ENCODE peak calls at places on chromosomes 1 and 21, in seven cellular contexts. G is aorta, O is A549, E is mesenchymal stem cell, X is heart right ventricle, F is neural progenitor cell, B is K562. Q is an unnamed sample. For H3K9me3, the result is how much of the 10 kb centered on the place peaks cover.

GRCh38 chr1:155038602-155039307 is 5.1 kb downstream of the DCST1 start:
- DNase-seq in G (no peak), B (no peak), F (no peak), O (no peak), X (no peak), E (peak), Q (no peak)

GRCh38 chr1:39791838-39792237 is 3.2 kb upstream of the BMP8B start:
- DNase-seq in X (no peak), F (no peak), B (no peak), E (no peak), G (no peak), O (no peak), Q (no peak)

GRCh38 chr1:236064674-236065508 is at the start of gene NID1:
- DNase-seq in O (peak), F (peak), G (peak), X (peak), E (peak), B (no peak), Q (peak)

GRCh38 chr1:28512058-28512611 is 6.3 kb downstream of the RCC1 start:
- DNase-seq in E (peak), G (no peak), O (no peak), B (no peak), X (no peak), F (no peak), Q (no peak)

GRCh38 chr1:80529546-80529945 is 1271.2 kb upstream of the ADGRL2 start:
- DNase-seq in F (no peak), E (no peak), B (no peak), X (no peak), G (no peak), O (no peak), Q (no peak)

GRCh38 chr1:10530281-10530740 is 55.6 kb downstream of the PEX14 start:
- DNase-seq in O (no peak), B (peak), X (no peak), G (no peak), E (peak), F (peak), Q (peak)

GRCh38 chr1:210321131-210321530 is 7.6 kb upstream of the HHAT start:
- DNase-seq in F (peak), O (no peak), B (no peak), E (no peak), G (no peak), X (no peak), Q (no peak)

GRCh38 chr1:55337801-55338447 is 122.8 kb upstream of the USP24 start:
- DNase-seq in X (no peak), F (peak), O (peak), E (peak), B (peak), G (no peak), Q (peak)

GRCh38 chr21:34113842-34114241 is 40.5 kb downstream of the MRPS6 start:
- DNase-seq in B (no peak), O (no peak), E (no peak), F (no peak), X (no peak), G (no peak), Q (no peak)

GRCh38 chr21:38300180-38300579 is 43.4 kb downstream of the KCNJ15 start:
- DNase-seq in F (no peak), B (no peak), X (no peak), E (peak), G (no peak), O (no peak), Q (no peak)

GRCh38 chr1:210358511-210359148 is 29.9 kb downstream of the HHAT start:
- DNase-seq in B (no peak), X (no peak), F (peak), E (no peak), O (no peak), G (no peak), Q (no peak)

GRCh38 chr1:245679796-245680195 is 525.0 kb downstream of the KIF26B start:
- DNase-seq in B (no peak), E (no peak), F (no peak), X (no peak), G (no peak), O (no peak), Q (no peak)

GRCh38 chr1:155131285-155131684 is 3.6 kb downstream of the EFNA1 start:
- DNase-seq in B (peak), F (no peak), O (no peak), G (no peak), X (no peak), E (no peak), Q (no peak)

DNA sequence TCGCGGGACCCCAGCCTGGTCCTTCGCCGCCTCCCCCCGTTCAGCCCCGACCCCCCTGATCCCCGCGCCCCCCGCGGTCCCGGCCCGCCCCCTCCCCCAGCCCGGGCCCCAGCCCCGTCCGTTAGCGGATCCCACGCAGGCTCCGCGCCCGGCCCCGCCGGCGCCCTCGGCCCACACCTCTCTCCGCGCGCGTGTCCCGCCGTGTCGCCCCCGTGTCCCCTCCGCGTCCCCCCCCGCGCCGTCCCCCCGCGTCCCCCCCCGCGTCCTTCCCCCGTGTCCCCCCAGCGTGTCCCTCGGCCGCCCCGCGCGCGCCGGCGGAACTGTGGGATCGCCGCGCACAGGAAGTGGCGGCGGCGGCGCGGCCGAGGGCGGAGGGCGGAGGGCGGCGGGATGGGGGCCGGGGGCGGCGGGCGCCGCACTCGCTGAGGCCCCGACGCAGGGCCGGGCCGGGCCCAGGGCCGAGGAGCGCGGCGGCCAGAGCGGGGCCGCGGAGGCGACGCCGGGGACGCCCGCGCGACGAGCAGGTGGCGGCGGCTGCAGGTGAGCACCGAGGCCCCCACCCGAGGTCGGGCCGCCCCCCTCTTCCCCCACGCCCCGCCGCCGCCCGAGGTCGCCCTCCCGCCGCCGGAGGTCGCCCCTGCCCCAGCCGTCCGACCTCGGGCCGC is at the start of gene AGPAT3:
- DNase-seq in O (no peak), F (peak), G (no peak), B (peak), E (no peak), X (no peak), Q (peak)
- H3K27ac ChIP-seq in O (peak), F (no peak), G (no peak), B (peak), E (peak), X (peak), Q (peak)

GRCh38 chr1:248752119-248752931 is 3.2 kb downstream of the LYPD8 start:
- DNase-seq in F (peak), E (no peak), G (no peak), B (no peak), X (no peak), O (no peak), Q (peak)

GRCh38 chr1:248753715-248754280 is 1.8 kb downstream of the LYPD8 start:
- DNase-seq in E (no peak), F (no peak), O (no peak), G (no peak), B (no peak), X (no peak), Q (no peak)

GRCh38 chr1:248752981-248753525 is 2.5 kb downstream of the LYPD8 start:
- DNase-seq in B (no peak), G (no peak), O (no peak), F (no peak), X (no peak), E (peak), Q (no peak)

GRCh38 chr1:248751635-248752034 is 3.9 kb downstream of the LYPD8 start:
- DNase-seq in G (no peak), B (no peak), O (no peak), F (no peak), E (no peak), X (no peak), Q (no peak)

GRCh38 chr1:248748211-248748610 is 7.3 kb downstream of the LYPD8 start:
- DNase-seq in E (no peak), F (no peak), O (no peak), X (no peak), G (no peak), B (no peak), Q (no peak)
- H3K9me3 ChIP-seq in E (under half), F (under half), O (under half), X (under half), G (under half), B (under half), Q (under half)

DNA sequence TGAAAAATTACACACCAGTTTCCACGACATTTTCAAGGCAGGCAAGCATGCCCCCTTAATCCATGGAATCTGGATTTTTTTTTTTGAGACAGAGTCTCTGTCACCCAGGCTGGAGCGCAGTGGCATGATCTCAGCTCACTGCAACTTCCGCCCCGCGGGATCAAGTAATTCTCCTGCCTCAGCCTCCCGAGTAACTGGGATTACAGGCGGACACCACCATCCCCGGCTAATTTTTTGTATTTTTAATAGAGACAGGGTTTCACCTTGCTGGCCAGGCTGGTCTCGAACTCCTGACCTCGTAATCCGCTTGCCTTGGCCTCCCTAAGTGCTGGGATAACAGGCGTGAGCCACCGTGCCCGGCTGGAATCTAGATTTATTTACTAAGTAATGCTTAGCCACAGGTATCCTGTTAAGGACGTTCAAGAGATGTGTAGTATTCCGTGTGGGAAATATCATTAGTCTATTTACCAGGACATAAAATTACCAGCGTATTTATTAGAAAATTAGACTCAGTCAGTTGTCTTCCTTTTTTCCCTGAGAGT is 2.5 kb downstream of the IFI44 start:
- DNase-seq in O (no peak), E (no peak), X (no peak), B (no peak), G (peak), F (no peak), Q (no peak)
- H3K4me3 ChIP-seq in O (no peak), E (peak), X (peak), B (no peak), G (no peak), F (no peak), Q (peak)

GRCh38 chr1:52601976-52602327 is 219 bp upstream of the GPX7 start:
- DNase-seq in E (no peak), B (no peak), G (no peak), O (no peak), F (no peak), X (no peak), Q (peak)
- H3K27ac ChIP-seq in E (no peak), B (no peak), G (peak), O (no peak), F (no peak), X (peak), Q (peak)

GRCh38 chr21:46003575-46004007 is 22.0 kb downstream of the COL6A1 start:
- DNase-seq in E (no peak), G (peak), B (no peak), O (no peak), F (no peak), X (no peak), Q (no peak)
- H3K9me3 ChIP-seq in E (under half), G (under half), B (under half), O (under half), F (under half), X (under half), Q (under half)

GRCh38 chr1:247376659-247377058 is 39.3 kb upstream of the NLRP3 start:
- DNase-seq in B (no peak), G (no peak), O (no peak), E (no peak), X (no peak), F (peak), Q (no peak)
- H3K4me3 ChIP-seq in B (no peak), G (no peak), O (no peak), E (no peak), X (no peak), F (peak), Q (no peak)

GRCh38 chr21:30326390-30326789 is 6.3 kb upstream of the KRTAP26-1 start:
- DNase-seq in F (no peak), G (no peak), B (no peak), O (no peak), X (no peak), E (no peak), Q (no peak)

GRCh38 chr21:30329203-30329868 is 8.2 kb downstream of the KRTAP27-1 start:
- DNase-seq in F (no peak), G (no peak), B (no peak), E (no peak), X (no peak), O (no peak), Q (no peak)
- H3K27ac ChIP-seq in F (no peak), G (no peak), B (no peak), E (peak), X (no peak), O (no peak), Q (no peak)

GRCh38 chr1:4485878-4486277 is 168.5 kb upstream of the AJAP1 start:
- DNase-seq in E (no peak), G (no peak), X (no peak), F (no peak), B (no peak), O (no peak), Q (no peak)
- H3K9me3 ChIP-seq in E (under half), G (under half), X (under half), F (under half), B (under half), O (under half), Q (under half)

DNA sequence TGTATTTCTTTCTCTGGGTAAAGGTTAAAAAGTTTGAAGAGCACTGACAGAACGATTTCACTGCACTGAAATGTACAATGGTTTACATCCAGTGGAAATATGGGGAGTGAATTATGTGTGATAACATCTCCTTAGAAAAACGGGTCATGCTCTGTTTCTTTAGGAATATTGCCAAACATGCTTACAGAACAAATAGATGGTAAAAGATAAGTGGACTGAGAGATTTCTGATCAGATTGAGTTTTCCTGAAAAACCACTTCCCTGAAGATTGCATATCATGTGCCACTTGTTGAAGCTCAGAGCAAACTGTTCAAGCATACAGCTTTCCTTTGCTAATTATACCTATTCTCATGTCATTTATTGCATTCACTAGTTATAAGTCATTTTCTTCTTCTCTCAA is 29.9 kb upstream of the DISP1 start:
- DNase-seq in F (no peak), X (no peak), B (no peak), G (no peak), E (no peak), O (no peak), Q (no peak)
- H3K4me3 ChIP-seq in F (no peak), X (no peak), B (no peak), G (no peak), E (no peak), O (no peak), Q (no peak)

GRCh38 chr1:121587777-121588176 is 403.0 kb downstream of the SRGAP2C start:
- DNase-seq in G (no peak), O (no peak), B (no peak), X (no peak), F (no peak), E (peak), Q (no peak)

GRCh38 chr1:121587230-121587569 is 402.4 kb downstream of the SRGAP2C start:
- DNase-seq in O (no peak), B (no peak), X (no peak), E (no peak), F (no peak), G (no peak), Q (no peak)

GRCh38 chr1:121586369-121587229 is 401.8 kb downstream of the SRGAP2C start:
- DNase-seq in O (no peak), X (no peak), F (peak), E (peak), B (no peak), G (no peak), Q (no peak)
- H3K27ac ChIP-seq in O (no peak), X (no peak), F (peak), E (no peak), B (peak), G (no peak), Q (no peak)

Q was measured in testis.